ENCODE peak calls at places on chromosome 7, in seven cellular contexts. B is prostate gland, Q is fibroblast of pulmonary artery, Y is WTC11, K is neural crest cell, H is GM12865, V is fibroblast of lung. W is an unnamed sample.

GRCh38 chr7:36021367-36021766 is 131.7 kb upstream of the EEPD1 start:
- DNase-seq in V (peak; percentile 43), H (peak; percentile 19), K (no peak), Y (peak; percentile 72), B (no peak), Q (peak; percentile 27), W (no peak)

GRCh38 chr7:55128693-55129394 is 110.0 kb downstream of the EGFR start:
- DNase-seq in Y (no peak), H (no peak), B (no peak), K (no peak), V (peak; percentile 57), Q (peak; percentile 65), W (no peak)

GRCh38 chr7:51102828-51103227 is 213.8 kb downstream of the COBL start:
- DNase-seq in V (no peak), Q (no peak), Y (no peak), H (no peak), K (no peak), B (no peak), W (no peak)

GRCh38 chr7:131098527-131098926 is 229.1 kb upstream of the MKLN1 start:
- DNase-seq in H (no peak), K (no peak), B (no peak), Q (no peak), V (no peak), Y (no peak), W (no peak)

GRCh38 chr7:130988443-130988842 is 254.4 kb upstream of the KLF14 start:
- DNase-seq in B (no peak), V (no peak), Q (no peak), Y (no peak), K (no peak), H (no peak), W (no peak)

GRCh38 chr7:11742496-11742895 is 89.5 kb downstream of the THSD7A start:
- DNase-seq in Q (peak; percentile 20), K (no peak), Y (no peak), B (no peak), H (no peak), V (peak; percentile 68), W (no peak)

GRCh38 chr7:2100278-2101205 is 132.2 kb downstream of the MAD1L1 start:
- DNase-seq in V (no peak), Y (no peak), Q (no peak), H (peak; percentile 84), B (no peak), K (no peak), W (peak; percentile 80)

GRCh38 chr7:131327049-131327625 is 539 bp upstream of the MKLN1 start:
- DNase-seq in B (peak; percentile 54), V (peak; percentile 74), Q (peak; percentile 84), H (peak; percentile 42), Y (no peak), K (no peak), W (peak; percentile 42)

GRCh38 chr7:34835901-34836300 is 177.9 kb downstream of the NPSR1 start:
- DNase-seq in K (no peak), B (no peak), H (no peak), V (no peak), Y (no peak), Q (no peak), W (no peak)

GRCh38 chr7:77933394-77933793 is 134.8 kb downstream of the PHTF2 start:
- DNase-seq in H (no peak), B (no peak), K (no peak), V (peak; percentile 21), Q (peak; percentile 51), Y (no peak), W (no peak)

GRCh38 chr7:66894463-66895080 is 26.5 kb upstream of the TMEM248 start:
- DNase-seq in Y (peak; percentile 59), H (peak; percentile 26), B (no peak), V (peak; percentile 24), Q (peak; percentile 28), K (no peak), W (peak; percentile 23)

GRCh38 chr7:730501-731439 is 3.7 kb upstream of the PRKAR1B start:
- DNase-seq in K (no peak), H (no peak), Y (no peak), V (no peak), B (no peak), Q (no peak), W (no peak)

GRCh38 chr7:2660359-2661095 is 27.5 kb upstream of the AMZ1 start:
- DNase-seq in V (no peak), B (no peak), Q (no peak), H (no peak), Y (no peak), K (no peak), W (no peak)

GRCh38 chr7:7772385-7772784 is 54.0 kb upstream of the RPA3 start:
- DNase-seq in V (peak; percentile 44), H (peak; percentile 57), B (peak; percentile 26), Q (no peak), Y (no peak), K (no peak), W (no peak)

GRCh38 chr7:12719141-12719919 is 31.9 kb downstream of the ARL4A start:
- DNase-seq in H (no peak), Q (peak; percentile 80), B (peak; percentile 48), K (no peak), Y (no peak), V (peak; percentile 89), W (no peak)

GRCh38 chr7:31811650-31812461 is 124.8 kb downstream of the PPP1R17 start:
- DNase-seq in Y (no peak), H (peak; percentile 20), K (no peak), B (no peak), Q (peak; percentile 35), V (peak; percentile 50), W (peak; percentile 10)

GRCh38 chr7:27921081-27921836 is 181.3 kb downstream of the TAX1BP1 start:
- DNase-seq in H (peak; percentile 80), V (peak; percentile 89), Q (peak; percentile 91), Y (no peak), K (peak; percentile 30), B (peak; percentile 66), W (peak; percentile 30)

GRCh38 chr7:101169110-101169837 is 3.9 kb upstream of the VGF start:
- DNase-seq in Y (no peak), Q (no peak), V (no peak), B (no peak), K (no peak), H (no peak), W (no peak)
- TF ChIP-seq CTCF in Y (no peak), Q (no peak), V (no peak), B (no peak), K (no peak), H (no peak), W (no peak)

DNA sequence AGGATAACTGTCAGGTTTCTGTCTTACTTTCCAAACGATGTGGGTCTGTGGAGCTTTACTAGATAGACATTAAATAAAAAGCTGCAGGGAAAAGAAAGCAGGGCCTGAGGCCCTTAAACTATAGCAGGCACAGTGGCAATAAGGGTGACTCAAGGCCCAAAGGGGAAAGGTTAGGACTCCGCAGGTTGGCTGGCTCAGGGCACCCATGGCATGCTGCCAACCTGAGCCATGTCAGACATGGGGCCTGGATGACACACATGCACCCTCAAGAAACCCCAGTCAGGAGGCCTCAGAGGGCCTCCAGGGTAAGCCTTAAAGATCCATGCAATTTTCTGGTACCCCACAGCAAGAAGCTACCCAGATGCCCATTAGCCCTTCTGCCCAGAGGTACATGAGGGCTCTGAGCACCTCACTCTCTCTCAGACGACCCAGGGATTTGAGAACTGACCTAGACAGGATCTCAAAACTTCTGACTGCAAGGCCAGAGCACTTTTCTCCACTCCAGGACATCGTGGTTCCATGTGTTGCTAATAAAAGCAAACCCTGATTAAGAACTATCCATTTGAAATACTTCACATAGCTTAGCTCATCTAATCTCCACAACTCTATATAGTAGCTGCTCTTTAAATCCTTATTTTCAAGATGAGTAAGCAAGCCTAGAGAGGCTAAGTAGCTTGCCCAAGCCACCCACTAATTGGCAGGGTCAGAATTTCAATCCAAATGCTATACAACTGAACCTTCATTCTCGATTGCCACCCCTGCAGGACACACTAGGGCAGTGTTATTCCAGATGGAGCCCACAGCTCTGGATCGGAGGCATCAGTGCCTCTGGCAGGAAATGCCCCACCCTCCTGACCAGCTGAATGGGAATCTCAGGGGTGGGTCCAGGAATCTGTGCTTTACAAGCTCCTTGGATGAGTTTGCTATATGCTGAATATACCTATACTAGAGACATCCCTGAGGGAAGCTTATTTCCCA is 132.5 kb upstream of the EFCAB10 start:
- DNase-seq in V (no peak), B (no peak), Q (peak; percentile 3), Y (no peak), H (no peak), K (no peak), W (no peak)
- TF ChIP-seq CTCF in V (no peak), B (no peak), Q (no peak), Y (no peak), H (no peak), K (no peak), W (no peak)

GRCh38 chr7:42227523-42227922 is 9.5 kb downstream of the GLI3 start:
- DNase-seq in Y (peak; percentile 58), B (no peak), H (peak; percentile 65), K (no peak), Q (no peak), V (no peak), W (peak; percentile 51)

GRCh38 chr7:42222891-42223290 is 14.1 kb downstream of the GLI3 start:
- DNase-seq in K (no peak), Y (peak; percentile 62), B (no peak), V (no peak), Q (no peak), H (no peak), W (no peak)

GRCh38 chr7:42226354-42226941 is 10.6 kb downstream of the GLI3 start:
- DNase-seq in V (peak; percentile 52), K (no peak), B (no peak), Y (no peak), Q (no peak), H (no peak), W (no peak)

GRCh38 chr7:42222119-42222518 is 14.9 kb downstream of the GLI3 start:
- DNase-seq in B (no peak), Q (no peak), V (no peak), Y (no peak), H (no peak), K (no peak), W (no peak)

DNA sequence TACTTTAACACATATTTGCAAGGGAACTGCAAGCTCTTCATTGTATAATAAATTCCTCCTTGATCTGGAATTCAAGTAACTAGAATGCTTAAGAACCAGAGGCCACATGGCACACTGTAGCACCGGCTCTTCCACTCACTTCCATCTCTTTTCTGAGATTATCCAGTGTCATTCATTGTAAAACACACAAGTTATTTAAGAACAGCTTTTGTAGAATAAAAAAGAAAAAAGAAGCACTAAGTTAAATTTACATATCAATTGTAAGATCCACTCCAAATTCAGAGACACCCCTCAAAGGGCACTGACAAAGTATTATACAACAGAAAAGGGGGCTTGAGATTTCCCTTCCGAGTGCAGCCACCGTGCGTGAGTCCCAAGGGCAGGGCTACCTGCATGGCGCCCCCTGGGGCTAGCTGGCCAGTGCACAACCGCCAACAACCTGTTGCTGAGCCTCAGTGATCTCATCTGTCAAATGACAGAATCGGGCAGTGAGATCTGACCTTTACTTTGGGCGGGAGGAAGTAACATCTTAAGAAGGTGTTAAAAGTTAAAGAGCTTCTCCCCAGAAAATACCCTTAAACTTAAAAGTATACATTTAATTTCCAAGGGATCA is 12.5 kb downstream of the GLI3 start:
- DNase-seq in V (no peak), Y (peak; percentile 71), Q (no peak), B (no peak), K (no peak), H (no peak), W (no peak)
- TF ChIP-seq CTCF in V (no peak), Y (no peak), Q (no peak), B (no peak), K (peak; percentile 39), H (no peak), W (no peak)

DNA sequence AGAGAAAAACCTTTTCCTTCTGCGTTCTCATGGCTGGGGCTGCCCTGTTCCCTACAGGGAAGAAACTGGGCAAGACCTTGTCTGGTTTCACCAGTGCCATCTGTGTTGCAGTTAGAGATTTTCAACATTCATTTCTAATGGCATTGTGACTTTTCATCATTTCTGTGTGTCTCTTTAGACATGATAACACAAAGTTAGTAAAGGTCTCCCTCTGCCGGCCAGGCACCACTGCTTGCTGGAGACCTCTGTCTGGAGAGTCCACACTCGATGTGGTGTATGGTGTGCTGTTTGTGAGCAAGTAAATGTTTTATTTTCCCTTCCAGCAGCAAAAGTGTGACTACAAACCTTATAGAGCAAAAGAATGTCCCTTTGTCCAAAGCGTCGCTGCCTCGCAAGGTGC is 213.5 kb downstream of the PAXIP1 start:
- DNase-seq in H (no peak), Y (no peak), Q (no peak), V (no peak), K (peak; percentile 23), B (no peak), W (no peak)
- TF ChIP-seq CTCF in H (peak; percentile 1), Y (no peak), Q (no peak), V (no peak), K (peak; percentile 50), B (no peak), W (no peak)

W was measured in GM20000.